ENCODE peak calls at places on chromosomes 7 and 10, in six cellular contexts. One of them, this sample, is unnamed.

GRCh38 chr10:124491105-124491504 is 29.5 kb downstream of the LHPP start:
- DNase-seq in psoas muscle: no peak
- DNase-seq in NCI-H1105 treated with DMSO at 0.1 percent for 48 hours: no peak
- DNase-seq in AG04450: no peak
- DNase-seq in AG08395: no peak
- DNase-seq in T-helper 9 cell: no peak
- DNase-seq in this sample: no peak

GRCh38 chr10:46052791-46053375 is 6.8 kb upstream of the MSMB start:
- DNase-seq in psoas muscle: no peak
- DNase-seq in AG08395: no peak
- DNase-seq in T-helper 9 cell: no peak
- DNase-seq in AG04450: no peak
- DNase-seq in NCI-H1105 treated with DMSO at 0.1 percent for 48 hours: no peak
- DNase-seq in this sample: no peak

GRCh38 chr10:123868058-123868995 is 23.3 kb downstream of the CPXM2 start:
- DNase-seq in AG04450: no peak
- DNase-seq in NCI-H1105 treated with DMSO at 0.1 percent for 48 hours: peak
- DNase-seq in psoas muscle: no peak
- DNase-seq in AG08395: no peak
- DNase-seq in T-helper 9 cell: no peak
- DNase-seq in this sample: no peak

GRCh38 chr7:116329845-116330503 is 119.6 kb downstream of the TES start:
- DNase-seq in NCI-H1105 treated with DMSO at 0.1 percent for 48 hours: no peak
- DNase-seq in AG04450: no peak
- DNase-seq in psoas muscle: no peak
- DNase-seq in T-helper 9 cell: no peak
- DNase-seq in AG08395: no peak
- DNase-seq in this sample: no peak

GRCh38 chr7:41942468-41943097 is 239.7 kb upstream of the INHBA start:
- DNase-seq in NCI-H1105 treated with DMSO at 0.1 percent for 48 hours: no peak
- DNase-seq in psoas muscle: no peak
- DNase-seq in AG08395: peak
- DNase-seq in T-helper 9 cell: no peak
- DNase-seq in AG04450: peak
- DNase-seq in this sample: no peak

GRCh38 chr10:46520381-46520780 is 36.1 kb downstream of the GPRIN2 start:
- DNase-seq in AG08395: no peak
- DNase-seq in T-helper 9 cell: no peak
- DNase-seq in psoas muscle: peak
- DNase-seq in NCI-H1105 treated with DMSO at 0.1 percent for 48 hours: no peak
- DNase-seq in AG04450: no peak
- DNase-seq in this sample: no peak

GRCh38 chr10:131013281-131013680 is 298.2 kb downstream of the TCERG1L start:
- DNase-seq in AG08395: no peak
- DNase-seq in NCI-H1105 treated with DMSO at 0.1 percent for 48 hours: no peak
- DNase-seq in T-helper 9 cell: no peak
- DNase-seq in AG04450: no peak
- DNase-seq in psoas muscle: no peak
- DNase-seq in this sample: no peak

GRCh38 chr10:71795248-71795647 is 21.9 kb upstream of the VSIR start:
- DNase-seq in NCI-H1105 treated with DMSO at 0.1 percent for 48 hours: no peak
- DNase-seq in AG08395: peak
- DNase-seq in T-helper 9 cell: no peak
- DNase-seq in psoas muscle: peak
- DNase-seq in AG04450: no peak
- DNase-seq in this sample: no peak

GRCh38 chr7:46492460-46492859 is 571.4 kb upstream of the IGFBP3 start:
- DNase-seq in AG08395: no peak
- DNase-seq in NCI-H1105 treated with DMSO at 0.1 percent for 48 hours: no peak
- DNase-seq in T-helper 9 cell: no peak
- DNase-seq in AG04450: no peak
- DNase-seq in psoas muscle: no peak
- DNase-seq in this sample: no peak

GRCh38 chr7:151142686-151143040 is 24.8 kb downstream of the GBX1 start:
- DNase-seq in AG04450: no peak
- DNase-seq in psoas muscle: peak
- DNase-seq in AG08395: no peak
- DNase-seq in T-helper 9 cell: no peak
- DNase-seq in NCI-H1105 treated with DMSO at 0.1 percent for 48 hours: no peak
- DNase-seq in this sample: no peak

GRCh38 chr10:104316321-104317099 is 21.8 kb downstream of the ITPRIP start:
- DNase-seq in psoas muscle: no peak
- DNase-seq in T-helper 9 cell: no peak
- DNase-seq in AG04450: no peak
- DNase-seq in NCI-H1105 treated with DMSO at 0.1 percent for 48 hours: no peak
- DNase-seq in AG08395: no peak
- DNase-seq in this sample: no peak

GRCh38 chr10:103678104-103678526 is 177.3 kb downstream of the SH3PXD2A start:
- DNase-seq in T-helper 9 cell: peak
- DNase-seq in AG08395: peak
- DNase-seq in psoas muscle: peak
- DNase-seq in NCI-H1105 treated with DMSO at 0.1 percent for 48 hours: no peak
- DNase-seq in AG04450: peak
- DNase-seq in this sample: peak

GRCh38 chr7:86904949-86905834 is 154.3 kb downstream of the ELAPOR2 start:
- DNase-seq in AG04450: no peak
- DNase-seq in AG08395: peak
- DNase-seq in NCI-H1105 treated with DMSO at 0.1 percent for 48 hours: no peak
- DNase-seq in psoas muscle: no peak
- DNase-seq in T-helper 9 cell: no peak
- DNase-seq in this sample: no peak

GRCh38 chr10:21473135-21473534 is 52.3 kb downstream of the SKIDA1 start:
- DNase-seq in AG08395: no peak
- DNase-seq in T-helper 9 cell: no peak
- DNase-seq in AG04450: no peak
- DNase-seq in psoas muscle: no peak
- DNase-seq in NCI-H1105 treated with DMSO at 0.1 percent for 48 hours: no peak
- DNase-seq in this sample: no peak

GRCh38 chr10:111973306-111973705 is 210.3 kb downstream of the GPAM start:
- DNase-seq in NCI-H1105 treated with DMSO at 0.1 percent for 48 hours: no peak
- DNase-seq in T-helper 9 cell: no peak
- DNase-seq in psoas muscle: no peak
- DNase-seq in AG08395: peak
- DNase-seq in AG04450: no peak
- DNase-seq in this sample: no peak

GRCh38 chr10:118939216-118940007 is 90.1 kb upstream of the NANOS1 start:
- DNase-seq in psoas muscle: no peak
- DNase-seq in AG08395: no peak
- DNase-seq in T-helper 9 cell: no peak
- DNase-seq in AG04450: no peak
- DNase-seq in NCI-H1105 treated with DMSO at 0.1 percent for 48 hours: no peak
- DNase-seq in this sample: no peak

GRCh38 chr7:101666293-101666692 is 37.2 kb upstream of the MYL10 start:
- DNase-seq in NCI-H1105 treated with DMSO at 0.1 percent for 48 hours: no peak
- DNase-seq in T-helper 9 cell: no peak
- DNase-seq in psoas muscle: no peak
- DNase-seq in AG04450: no peak
- DNase-seq in AG08395: no peak
- DNase-seq in this sample: no peak

GRCh38 chr10:8663131-8663530 is 608.6 kb downstream of the GATA3 start:
- DNase-seq in AG08395: no peak
- DNase-seq in psoas muscle: no peak
- DNase-seq in NCI-H1105 treated with DMSO at 0.1 percent for 48 hours: no peak
- DNase-seq in AG04450: no peak
- DNase-seq in T-helper 9 cell: no peak
- DNase-seq in this sample: no peak

GRCh38 chr7:47609803-47610452 is 28.0 kb upstream of the TNS3 start:
- DNase-seq in AG08395: peak
- DNase-seq in T-helper 9 cell: no peak
- DNase-seq in psoas muscle: peak
- DNase-seq in NCI-H1105 treated with DMSO at 0.1 percent for 48 hours: no peak
- DNase-seq in AG04450: peak
- DNase-seq in this sample: no peak

GRCh38 chr10:114332301-114332797 is 72.0 kb downstream of the AFAP1L2 start:
- DNase-seq in AG08395: no peak
- DNase-seq in T-helper 9 cell: no peak
- DNase-seq in NCI-H1105 treated with DMSO at 0.1 percent for 48 hours: no peak
- DNase-seq in AG04450: no peak
- DNase-seq in psoas muscle: no peak
- DNase-seq in this sample: no peak

GRCh38 chr7:128437426-128438332 is 18.0 kb upstream of the HILPDA start:
- DNase-seq in T-helper 9 cell: no peak
- DNase-seq in psoas muscle: no peak
- DNase-seq in NCI-H1105 treated with DMSO at 0.1 percent for 48 hours: no peak
- DNase-seq in AG08395: no peak
- DNase-seq in AG04450: no peak
- DNase-seq in this sample: no peak

GRCh38 chr10:44154956-44155355 is 229.9 kb downstream of the CXCL12 start:
- DNase-seq in NCI-H1105 treated with DMSO at 0.1 percent for 48 hours: no peak
- DNase-seq in AG04450: no peak
- DNase-seq in T-helper 9 cell: no peak
- DNase-seq in psoas muscle: no peak
- DNase-seq in AG08395: no peak
- DNase-seq in this sample: no peak

GRCh38 chr7:48811071-48811470 is 113.3 kb upstream of the CDC14C start:
- DNase-seq in psoas muscle: no peak
- DNase-seq in AG04450: no peak
- DNase-seq in NCI-H1105 treated with DMSO at 0.1 percent for 48 hours: no peak
- DNase-seq in T-helper 9 cell: no peak
- DNase-seq in AG08395: no peak
- DNase-seq in this sample: no peak

GRCh38 chr7:81767883-81768282 is 2.0 kb downstream of the HGF start:
- DNase-seq in psoas muscle: no peak
- DNase-seq in NCI-H1105 treated with DMSO at 0.1 percent for 48 hours: peak
- DNase-seq in AG08395: peak
- DNase-seq in T-helper 9 cell: no peak
- DNase-seq in AG04450: no peak
- DNase-seq in this sample: no peak

GRCh38 chr7:99720370-99721128 is 14.4 kb downstream of the CYP3A7 start:
- DNase-seq in AG08395: no peak
- DNase-seq in NCI-H1105 treated with DMSO at 0.1 percent for 48 hours: no peak
- DNase-seq in AG04450: no peak
- DNase-seq in T-helper 9 cell: no peak
- DNase-seq in psoas muscle: no peak
- DNase-seq in this sample: no peak

GRCh38 chr7:33109758-33110238 is 594 bp upstream of the RP9 start:
- DNase-seq in NCI-H1105 treated with DMSO at 0.1 percent for 48 hours: peak
- DNase-seq in AG04450: no peak
- DNase-seq in AG08395: no peak
- DNase-seq in psoas muscle: no peak
- DNase-seq in T-helper 9 cell: no peak
- DNase-seq in this sample: no peak

GRCh38 chr10:14736600-14737081 is 38.1 kb downstream of the FAM107B start:
- DNase-seq in NCI-H1105 treated with DMSO at 0.1 percent for 48 hours: no peak
- DNase-seq in AG08395: peak
- DNase-seq in psoas muscle: no peak
- DNase-seq in T-helper 9 cell: no peak
- DNase-seq in AG04450: peak
- DNase-seq in this sample: no peak